ENCODE peak calls at places on chromosomes 13 and 19, in four cellular contexts. One of them, this sample, is unnamed.

GRCh38 chr19:12777217-12778019 is 2.1 kb upstream of the HOOK2 start:
- DNase-seq in LHCN-M2: peak; percentile 73
- DNase-seq in kidney glomerular epithelial cell: peak; percentile 73
- DNase-seq in pancreas: peak; percentile 73
- DNase-seq in this sample: peak; percentile 79

GRCh38 chr19:45800009-45800553 is 7.4 kb upstream of the DMWD start:
- DNase-seq in LHCN-M2: peak; percentile 64
- DNase-seq in kidney glomerular epithelial cell: peak; percentile 67
- DNase-seq in pancreas: no peak
- DNase-seq in this sample: peak; percentile 85

GRCh38 chr13:98825659-98826058 is 73.2 kb upstream of the SLC15A1 start:
- DNase-seq in LHCN-M2: no peak
- DNase-seq in kidney glomerular epithelial cell: no peak
- DNase-seq in pancreas: no peak
- DNase-seq in this sample: no peak

GRCh38 chr13:37642201-37642600 is 43.6 kb upstream of the POSTN start:
- DNase-seq in LHCN-M2: no peak
- DNase-seq in kidney glomerular epithelial cell: peak; percentile 9
- DNase-seq in pancreas: no peak
- DNase-seq in this sample: peak; percentile 57

GRCh38 chr13:67383358-67383757 is 153.2 kb upstream of the PCDH9 start:
- DNase-seq in LHCN-M2: peak; percentile 97
- DNase-seq in kidney glomerular epithelial cell: no peak
- DNase-seq in pancreas: no peak
- DNase-seq in this sample: no peak

GRCh38 chr13:74443623-74444022 is 309.4 kb upstream of the KLF12 start:
- DNase-seq in LHCN-M2: peak; percentile 77
- DNase-seq in kidney glomerular epithelial cell: peak; percentile 49
- DNase-seq in pancreas: no peak
- DNase-seq in this sample: peak; percentile 73

GRCh38 chr13:111789011-111789410 is 277.9 kb upstream of the SOX1 start:
- DNase-seq in LHCN-M2: no peak
- DNase-seq in kidney glomerular epithelial cell: no peak
- DNase-seq in pancreas: no peak
- DNase-seq in this sample: no peak

GRCh38 chr13:113371061-113371460 is 7.1 kb upstream of the GRTP1 start:
- DNase-seq in LHCN-M2: no peak
- DNase-seq in kidney glomerular epithelial cell: no peak
- DNase-seq in pancreas: no peak
- DNase-seq in this sample: no peak

GRCh38 chr13:85655040-85655439 is 144.2 kb downstream of the SLITRK6 start:
- DNase-seq in LHCN-M2: no peak
- DNase-seq in kidney glomerular epithelial cell: no peak
- DNase-seq in pancreas: no peak
- DNase-seq in this sample: no peak

GRCh38 chr19:12751635-12752034 is at the start of gene BEST2:
- DNase-seq in LHCN-M2: no peak
- DNase-seq in kidney glomerular epithelial cell: no peak
- DNase-seq in pancreas: no peak
- DNase-seq in this sample: no peak

GRCh38 chr13:42707596-42707995 is 73.8 kb upstream of the FAM216B start:
- DNase-seq in LHCN-M2: peak; percentile 61
- DNase-seq in kidney glomerular epithelial cell: no peak
- DNase-seq in pancreas: no peak
- DNase-seq in this sample: peak; percentile 4

GRCh38 chr13:49395416-49396277 is 48.2 kb downstream of the CAB39L start:
- DNase-seq in LHCN-M2: no peak
- DNase-seq in kidney glomerular epithelial cell: no peak
- DNase-seq in pancreas: no peak
- DNase-seq in this sample: no peak

GRCh38 chr19:58350001-58350801 is 3.1 kb downstream of the A1BG start:
- DNase-seq in LHCN-M2: no peak
- DNase-seq in kidney glomerular epithelial cell: no peak
- DNase-seq in pancreas: no peak
- DNase-seq in this sample: peak; percentile 12

GRCh38 chr13:106047859-106048258 is 487.6 kb downstream of the EFNB2 start:
- DNase-seq in LHCN-M2: peak; percentile 44
- DNase-seq in kidney glomerular epithelial cell: no peak
- DNase-seq in pancreas: no peak
- DNase-seq in this sample: no peak

GRCh38 chr19:3365447-3366103 is 808 bp upstream of the NFIC start:
- DNase-seq in LHCN-M2: peak; percentile 70
- DNase-seq in kidney glomerular epithelial cell: no peak
- DNase-seq in pancreas: peak; percentile 68
- DNase-seq in this sample: peak; percentile 56

GRCh38 chr19:45413497-45413896 is 7.1 kb downstream of the POLR1G start:
- DNase-seq in LHCN-M2: no peak
- DNase-seq in kidney glomerular epithelial cell: no peak
- DNase-seq in pancreas: no peak
- DNase-seq in this sample: no peak

GRCh38 chr19:15748239-15748638 is 10.5 kb downstream of the OR10H3 start:
- DNase-seq in LHCN-M2: no peak
- DNase-seq in kidney glomerular epithelial cell: no peak
- DNase-seq in pancreas: no peak
- DNase-seq in this sample: no peak

GRCh38 chr13:95714142-95714832 is 37.3 kb downstream of the DNAJC3 start:
- DNase-seq in LHCN-M2: peak; percentile 83
- DNase-seq in kidney glomerular epithelial cell: peak; percentile 48
- DNase-seq in pancreas: no peak
- DNase-seq in this sample: peak; percentile 76

GRCh38 chr13:39038569-39038898 is 278 bp downstream of the NHLRC3 start:
- DNase-seq in LHCN-M2: peak; percentile 10
- DNase-seq in kidney glomerular epithelial cell: no peak
- DNase-seq in pancreas: peak; percentile 7
- DNase-seq in this sample: peak; percentile 38